ENCODE peak calls at places on chromosomes 7 and 10, in four cellular contexts. One of them, this sample, is unnamed.

GRCh38 chr7:96181174-96181573 is 140.7 kb downstream of the SLC25A13 start:
- DNase-seq in activated naive CD8-positive, alpha-beta T cell treated with anti-CD3 and anti-CD28 coated beads for 36 hours: no peak
- DNase-seq in HuH-7: no peak
- DNase-seq in stimulated activated CD4-positive, alpha-beta T cell treated with anti-CD3 and anti-CD28 coated beads, TNF-alpha, amount 100 ng/mL, for 24 hours: no peak
- DNase-seq in this sample: no peak

GRCh38 chr10:6778992-6779701 is 199.1 kb upstream of the PRKCQ start:
- DNase-seq in HuH-7: no peak
- DNase-seq in activated naive CD8-positive, alpha-beta T cell treated with anti-CD3 and anti-CD28 coated beads for 36 hours: no peak
- DNase-seq in stimulated activated CD4-positive, alpha-beta T cell treated with anti-CD3 and anti-CD28 coated beads, TNF-alpha, amount 100 ng/mL, for 24 hours: no peak
- DNase-seq in this sample: no peak

GRCh38 chr7:121244120-121244865 is 84.5 kb upstream of the WNT16 start:
- DNase-seq in activated naive CD8-positive, alpha-beta T cell treated with anti-CD3 and anti-CD28 coated beads for 36 hours: no peak
- DNase-seq in HuH-7: no peak
- DNase-seq in stimulated activated CD4-positive, alpha-beta T cell treated with anti-CD3 and anti-CD28 coated beads, TNF-alpha, amount 100 ng/mL, for 24 hours: no peak
- DNase-seq in this sample: no peak

GRCh38 chr7:26180792-26181198 is 19.8 kb downstream of the HNRNPA2B1 start:
- DNase-seq in stimulated activated CD4-positive, alpha-beta T cell treated with anti-CD3 and anti-CD28 coated beads, TNF-alpha, amount 100 ng/mL, for 24 hours: no peak
- DNase-seq in HuH-7: no peak
- DNase-seq in activated naive CD8-positive, alpha-beta T cell treated with anti-CD3 and anti-CD28 coated beads for 36 hours: no peak
- DNase-seq in this sample: no peak

GRCh38 chr7:111012152-111012551 is 78.8 kb upstream of the LRRN3 start:
- DNase-seq in activated naive CD8-positive, alpha-beta T cell treated with anti-CD3 and anti-CD28 coated beads for 36 hours: no peak
- DNase-seq in stimulated activated CD4-positive, alpha-beta T cell treated with anti-CD3 and anti-CD28 coated beads, TNF-alpha, amount 100 ng/mL, for 24 hours: no peak
- DNase-seq in HuH-7: no peak
- DNase-seq in this sample: no peak

GRCh38 chr10:2122431-2123124 is 385.3 kb upstream of the ADARB2 start:
- DNase-seq in stimulated activated CD4-positive, alpha-beta T cell treated with anti-CD3 and anti-CD28 coated beads, TNF-alpha, amount 100 ng/mL, for 24 hours: no peak
- DNase-seq in HuH-7: no peak
- DNase-seq in activated naive CD8-positive, alpha-beta T cell treated with anti-CD3 and anti-CD28 coated beads for 36 hours: no peak
- DNase-seq in this sample: no peak

GRCh38 chr10:13665516-13666262 is 78.9 kb downstream of the PRPF18 start:
- DNase-seq in HuH-7: no peak
- DNase-seq in activated naive CD8-positive, alpha-beta T cell treated with anti-CD3 and anti-CD28 coated beads for 36 hours: no peak
- DNase-seq in stimulated activated CD4-positive, alpha-beta T cell treated with anti-CD3 and anti-CD28 coated beads, TNF-alpha, amount 100 ng/mL, for 24 hours: no peak
- DNase-seq in this sample: no peak

GRCh38 chr10:24209946-24210491 is 1.1 kb downstream of the KIAA1217 start:
- DNase-seq in stimulated activated CD4-positive, alpha-beta T cell treated with anti-CD3 and anti-CD28 coated beads, TNF-alpha, amount 100 ng/mL, for 24 hours: peak
- DNase-seq in HuH-7: no peak
- DNase-seq in activated naive CD8-positive, alpha-beta T cell treated with anti-CD3 and anti-CD28 coated beads for 36 hours: peak
- DNase-seq in this sample: peak

GRCh38 chr10:131158695-131159094 is 152.8 kb downstream of the TCERG1L start:
- DNase-seq in activated naive CD8-positive, alpha-beta T cell treated with anti-CD3 and anti-CD28 coated beads for 36 hours: no peak
- DNase-seq in HuH-7: no peak
- DNase-seq in stimulated activated CD4-positive, alpha-beta T cell treated with anti-CD3 and anti-CD28 coated beads, TNF-alpha, amount 100 ng/mL, for 24 hours: no peak
- DNase-seq in this sample: no peak

GRCh38 chr7:47375590-47375989 is 206.3 kb downstream of the TNS3 start:
- DNase-seq in activated naive CD8-positive, alpha-beta T cell treated with anti-CD3 and anti-CD28 coated beads for 36 hours: no peak
- DNase-seq in HuH-7: no peak
- DNase-seq in stimulated activated CD4-positive, alpha-beta T cell treated with anti-CD3 and anti-CD28 coated beads, TNF-alpha, amount 100 ng/mL, for 24 hours: no peak
- DNase-seq in this sample: no peak

GRCh38 chr7:16652255-16652583 is 6.2 kb downstream of the BZW2 start:
- DNase-seq in activated naive CD8-positive, alpha-beta T cell treated with anti-CD3 and anti-CD28 coated beads for 36 hours: no peak
- DNase-seq in stimulated activated CD4-positive, alpha-beta T cell treated with anti-CD3 and anti-CD28 coated beads, TNF-alpha, amount 100 ng/mL, for 24 hours: no peak
- DNase-seq in HuH-7: no peak
- DNase-seq in this sample: no peak

GRCh38 chr7:135441791-135442190 is 68.1 kb downstream of the CNOT4 start:
- DNase-seq in activated naive CD8-positive, alpha-beta T cell treated with anti-CD3 and anti-CD28 coated beads for 36 hours: no peak
- DNase-seq in stimulated activated CD4-positive, alpha-beta T cell treated with anti-CD3 and anti-CD28 coated beads, TNF-alpha, amount 100 ng/mL, for 24 hours: no peak
- DNase-seq in HuH-7: no peak
- DNase-seq in this sample: no peak

GRCh38 chr10:119199231-119199992 is 8.0 kb upstream of the GRK5 start:
- DNase-seq in stimulated activated CD4-positive, alpha-beta T cell treated with anti-CD3 and anti-CD28 coated beads, TNF-alpha, amount 100 ng/mL, for 24 hours: no peak
- DNase-seq in activated naive CD8-positive, alpha-beta T cell treated with anti-CD3 and anti-CD28 coated beads for 36 hours: peak
- DNase-seq in HuH-7: peak
- DNase-seq in this sample: peak

GRCh38 chr10:69994262-69994661 is 58.4 kb upstream of the MACROH2A2 start:
- DNase-seq in activated naive CD8-positive, alpha-beta T cell treated with anti-CD3 and anti-CD28 coated beads for 36 hours: no peak
- DNase-seq in stimulated activated CD4-positive, alpha-beta T cell treated with anti-CD3 and anti-CD28 coated beads, TNF-alpha, amount 100 ng/mL, for 24 hours: no peak
- DNase-seq in HuH-7: peak
- DNase-seq in this sample: no peak

GRCh38 chr7:117091721-117092120 is 138.4 kb downstream of the ST7 start:
- DNase-seq in HuH-7: no peak
- DNase-seq in stimulated activated CD4-positive, alpha-beta T cell treated with anti-CD3 and anti-CD28 coated beads, TNF-alpha, amount 100 ng/mL, for 24 hours: no peak
- DNase-seq in activated naive CD8-positive, alpha-beta T cell treated with anti-CD3 and anti-CD28 coated beads for 36 hours: no peak
- DNase-seq in this sample: no peak

GRCh38 chr7:52100-52499 is 140.3 kb upstream of the FAM20C start:
- DNase-seq in activated naive CD8-positive, alpha-beta T cell treated with anti-CD3 and anti-CD28 coated beads for 36 hours: no peak
- DNase-seq in stimulated activated CD4-positive, alpha-beta T cell treated with anti-CD3 and anti-CD28 coated beads, TNF-alpha, amount 100 ng/mL, for 24 hours: no peak
- DNase-seq in HuH-7: no peak
- DNase-seq in this sample: no peak

GRCh38 chr7:147997636-147998035 is 592.9 kb upstream of the C7orf33 start:
- DNase-seq in activated naive CD8-positive, alpha-beta T cell treated with anti-CD3 and anti-CD28 coated beads for 36 hours: no peak
- DNase-seq in HuH-7: no peak
- DNase-seq in stimulated activated CD4-positive, alpha-beta T cell treated with anti-CD3 and anti-CD28 coated beads, TNF-alpha, amount 100 ng/mL, for 24 hours: no peak
- DNase-seq in this sample: no peak

GRCh38 chr10:118590334-118590733 is 5.1 kb downstream of the PRLHR start:
- DNase-seq in HuH-7: no peak
- DNase-seq in stimulated activated CD4-positive, alpha-beta T cell treated with anti-CD3 and anti-CD28 coated beads, TNF-alpha, amount 100 ng/mL, for 24 hours: no peak
- DNase-seq in activated naive CD8-positive, alpha-beta T cell treated with anti-CD3 and anti-CD28 coated beads for 36 hours: no peak
- DNase-seq in this sample: no peak

GRCh38 chr10:91206427-91206826 is 14.0 kb upstream of the PCGF5 start:
- DNase-seq in stimulated activated CD4-positive, alpha-beta T cell treated with anti-CD3 and anti-CD28 coated beads, TNF-alpha, amount 100 ng/mL, for 24 hours: no peak
- DNase-seq in activated naive CD8-positive, alpha-beta T cell treated with anti-CD3 and anti-CD28 coated beads for 36 hours: no peak
- DNase-seq in HuH-7: no peak
- DNase-seq in this sample: no peak

GRCh38 chr7:77798394-77799077 is at the start of the genes PHTF2 and TMEM60:
- DNase-seq in activated naive CD8-positive, alpha-beta T cell treated with anti-CD3 and anti-CD28 coated beads for 36 hours: peak
- DNase-seq in HuH-7: peak
- DNase-seq in stimulated activated CD4-positive, alpha-beta T cell treated with anti-CD3 and anti-CD28 coated beads, TNF-alpha, amount 100 ng/mL, for 24 hours: peak
- DNase-seq in this sample: peak

GRCh38 chr7:35908305-35909223 is 107.7 kb downstream of the SEPTIN7 start:
- DNase-seq in activated naive CD8-positive, alpha-beta T cell treated with anti-CD3 and anti-CD28 coated beads for 36 hours: no peak
- DNase-seq in HuH-7: no peak
- DNase-seq in stimulated activated CD4-positive, alpha-beta T cell treated with anti-CD3 and anti-CD28 coated beads, TNF-alpha, amount 100 ng/mL, for 24 hours: no peak
- DNase-seq in this sample: no peak

GRCh38 chr7:144671429-144671828 is 164.4 kb downstream of the TPK1 start:
- DNase-seq in stimulated activated CD4-positive, alpha-beta T cell treated with anti-CD3 and anti-CD28 coated beads, TNF-alpha, amount 100 ng/mL, for 24 hours: no peak
- DNase-seq in activated naive CD8-positive, alpha-beta T cell treated with anti-CD3 and anti-CD28 coated beads for 36 hours: no peak
- DNase-seq in HuH-7: no peak
- DNase-seq in this sample: no peak

GRCh38 chr7:69880848-69881247 is 282.6 kb downstream of the AUTS2 start:
- DNase-seq in stimulated activated CD4-positive, alpha-beta T cell treated with anti-CD3 and anti-CD28 coated beads, TNF-alpha, amount 100 ng/mL, for 24 hours: no peak
- DNase-seq in activated naive CD8-positive, alpha-beta T cell treated with anti-CD3 and anti-CD28 coated beads for 36 hours: no peak
- DNase-seq in HuH-7: no peak
- DNase-seq in this sample: no peak

GRCh38 chr7:159027803-159028455 is 116.7 kb downstream of the VIPR2 start:
- DNase-seq in stimulated activated CD4-positive, alpha-beta T cell treated with anti-CD3 and anti-CD28 coated beads, TNF-alpha, amount 100 ng/mL, for 24 hours: no peak
- DNase-seq in HuH-7: no peak
- DNase-seq in activated naive CD8-positive, alpha-beta T cell treated with anti-CD3 and anti-CD28 coated beads for 36 hours: no peak
- DNase-seq in this sample: no peak

GRCh38 chr10:46216003-46216634 is 70.7 kb upstream of the ANTXRL start:
- DNase-seq in HuH-7: no peak
- DNase-seq in activated naive CD8-positive, alpha-beta T cell treated with anti-CD3 and anti-CD28 coated beads for 36 hours: no peak
- DNase-seq in stimulated activated CD4-positive, alpha-beta T cell treated with anti-CD3 and anti-CD28 coated beads, TNF-alpha, amount 100 ng/mL, for 24 hours: no peak
- DNase-seq in this sample: no peak

GRCh38 chr7:66877577-66878300 is 43.3 kb upstream of the TMEM248 start:
- DNase-seq in HuH-7: no peak
- DNase-seq in activated naive CD8-positive, alpha-beta T cell treated with anti-CD3 and anti-CD28 coated beads for 36 hours: no peak
- DNase-seq in stimulated activated CD4-positive, alpha-beta T cell treated with anti-CD3 and anti-CD28 coated beads, TNF-alpha, amount 100 ng/mL, for 24 hours: no peak
- DNase-seq in this sample: no peak

GRCh38 chr10:78623577-78624215 is 445.1 kb upstream of the ZMIZ1 start:
- DNase-seq in stimulated activated CD4-positive, alpha-beta T cell treated with anti-CD3 and anti-CD28 coated beads, TNF-alpha, amount 100 ng/mL, for 24 hours: no peak
- DNase-seq in HuH-7: no peak
- DNase-seq in activated naive CD8-positive, alpha-beta T cell treated with anti-CD3 and anti-CD28 coated beads for 36 hours: no peak
- DNase-seq in this sample: no peak

GRCh38 chr10:126646101-126646500 is 24.4 kb downstream of the C10orf90 start:
- DNase-seq in stimulated activated CD4-positive, alpha-beta T cell treated with anti-CD3 and anti-CD28 coated beads, TNF-alpha, amount 100 ng/mL, for 24 hours: no peak
- DNase-seq in activated naive CD8-positive, alpha-beta T cell treated with anti-CD3 and anti-CD28 coated beads for 36 hours: no peak
- DNase-seq in HuH-7: no peak
- DNase-seq in this sample: no peak

GRCh38 chr7:130886438-130887135 is 152.6 kb upstream of the KLF14 start:
- DNase-seq in activated naive CD8-positive, alpha-beta T cell treated with anti-CD3 and anti-CD28 coated beads for 36 hours: no peak
- DNase-seq in HuH-7: no peak
- DNase-seq in stimulated activated CD4-positive, alpha-beta T cell treated with anti-CD3 and anti-CD28 coated beads, TNF-alpha, amount 100 ng/mL, for 24 hours: no peak
- DNase-seq in this sample: no peak

This sample was measured in stimulated activated naive CD8-positive, alpha-beta T cell treated with anti-CD3 and anti-CD28 coated beads, Interleukin-15, Interleukin-2, amounts not matched to agents 100 U/mL and 50 U/mL, for 24 hours.